ENCODE peak calls at places on chromosome 14, in eight cellular contexts. M, N, R, K, E, P, Q and G are unnamed samples.

GRCh38 chr14:41925409-41925808 is 318.7 kb downstream of the LRFN5 start:
- DNase-seq in M (peak), N (peak), R (peak), K (peak), E (no peak), P (peak), Q (peak), G (no peak)

GRCh38 chr14:90402009-90402408 is 5.2 kb downstream of the CALM1 start:
- DNase-seq in M (no peak), N (no peak), R (no peak), K (no peak), E (no peak), P (no peak), Q (no peak), G (no peak)

GRCh38 chr14:90514015-90514398 is 117.2 kb downstream of the CALM1 start:
- DNase-seq in M (no peak), N (peak), R (no peak), K (no peak), E (no peak), P (no peak), Q (no peak), G (no peak)

GRCh38 chr14:23551266-23552028 is at the start of gene ZFHX2:
- DNase-seq in M (peak), N (peak), R (peak), K (peak), E (peak), P (peak), Q (peak), G (no peak)

GRCh38 chr14:98931911-98932310 is 340.1 kb downstream of the BCL11B start:
- DNase-seq in M (no peak), N (no peak), R (no peak), K (no peak), E (no peak), P (no peak), Q (no peak), G (no peak)

GRCh38 chr14:54123836-54124235 is 167.2 kb upstream of the BMP4 start:
- DNase-seq in M (no peak), N (no peak), R (no peak), K (no peak), E (no peak), P (no peak), Q (no peak), G (no peak)

GRCh38 chr14:58717821-58718220 is 80.1 kb downstream of the DACT1 start:
- DNase-seq in M (no peak), N (no peak), R (no peak), K (no peak), E (no peak), P (no peak), Q (no peak), G (no peak)

GRCh38 chr14:49581961-49582210 is 4.3 kb downstream of the RPS29 start:
- DNase-seq in M (no peak), N (no peak), R (no peak), K (no peak), E (no peak), P (no peak), Q (no peak), G (no peak)